ENCODE peak calls at places on chromosomes 5 and 9, in nine cellular contexts. I is H1; J is PC-9; N is AG04450; Q is right cardiac atrium; Z is esophagus squamous epithelium; G is transverse colon; D is naive thymus-derived CD4-positive, alpha-beta T cell; F is A549. T is an unnamed sample.

GRCh38 chr5:92552206-92553160 is 1028.5 kb downstream of the NR2F1-AS1 start:
- DNase-seq in N (peak), Q (no peak), J (peak), I (no peak), D (no peak), Z (no peak), F (peak), G (no peak), T (no peak)

GRCh38 chr5:93497101-93497500 is 83.9 kb downstream of the NR2F1-AS1 start:
- DNase-seq in J (no peak), D (no peak), F (no peak), I (no peak), G (no peak), Q (no peak), Z (no peak), N (peak), T (no peak)

GRCh38 chr9:20462410-20462809 is 159.9 kb downstream of the MLLT3 start:
- DNase-seq in I (no peak), D (no peak), J (no peak), Q (no peak), G (no peak), N (no peak), F (no peak), Z (no peak), T (no peak)

GRCh38 chr5:119255571-119256356 is 100.1 kb upstream of the TNFAIP8 start:
- DNase-seq in F (no peak), G (peak), D (no peak), I (peak), Q (no peak), Z (no peak), J (peak), N (no peak), T (no peak)

GRCh38 chr5:95760291-95761191 is 29.4 kb downstream of the RHOBTB3 start:
- DNase-seq in Q (no peak), I (no peak), N (peak), Z (no peak), D (peak), J (peak), G (no peak), F (no peak), T (peak)

GRCh38 chr9:70932097-70932496 is 189.3 kb downstream of the TRPM3 start:
- DNase-seq in I (no peak), J (no peak), Z (no peak), N (no peak), F (no peak), G (no peak), D (no peak), Q (no peak), T (no peak)

GRCh38 chr5:103487822-103488493 is 74.6 kb downstream of the NUDT12 start:
- DNase-seq in F (no peak), J (no peak), N (no peak), I (no peak), Z (no peak), D (no peak), G (no peak), Q (no peak), T (no peak)

GRCh38 chr5:103780794-103781193 is 218.2 kb upstream of the NUDT12 start:
- DNase-seq in G (no peak), F (no peak), N (no peak), Z (no peak), I (no peak), J (no peak), Q (no peak), D (no peak), T (no peak)

GRCh38 chr9:6938447-6938846 is 180.7 kb downstream of the KDM4C start:
- DNase-seq in F (no peak), J (no peak), D (no peak), I (no peak), N (peak), Z (no peak), G (no peak), Q (no peak), T (no peak)

GRCh38 chr5:153352685-153353219 is 137.7 kb upstream of the GRIA1 start:
- DNase-seq in N (no peak), F (no peak), Q (no peak), J (no peak), G (no peak), Z (no peak), I (no peak), D (no peak), T (no peak)

GRCh38 chr5:35785601-35786085 is 71.0 kb upstream of the IL7R start:
- DNase-seq in Q (no peak), J (peak), I (no peak), D (no peak), Z (no peak), G (no peak), N (no peak), F (no peak), T (no peak)

GRCh38 chr9:87675466-87675865 is 50.5 kb upstream of the CTSL start:
- DNase-seq in I (no peak), G (no peak), N (no peak), Z (no peak), J (no peak), F (no peak), D (no peak), Q (no peak), T (no peak)

GRCh38 chr9:114634387-114634786 is 23.2 kb downstream of the TEX53 start:
- DNase-seq in Z (no peak), N (no peak), G (no peak), J (no peak), F (no peak), I (no peak), Q (no peak), D (no peak), T (no peak)

GRCh38 chr9:107740088-107740980 is 250.8 kb upstream of the KLF4 start:
- DNase-seq in N (no peak), Z (no peak), Q (peak), I (no peak), D (no peak), J (no peak), G (no peak), F (no peak), T (no peak)

GRCh38 chr5:156421798-156422197 is 94.8 kb downstream of the SGCD start:
- DNase-seq in I (no peak), Q (no peak), F (no peak), G (no peak), J (no peak), Z (no peak), N (no peak), D (no peak), T (no peak)

GRCh38 chr9:969310-969692 is 7.2 kb upstream of the DMRT3 start:
- DNase-seq in I (no peak), N (no peak), Q (no peak), D (no peak), F (no peak), Z (no peak), G (no peak), J (no peak), T (no peak)

GRCh38 chr9:19969721-19970120 is 180.9 kb upstream of the SLC24A2 start:
- DNase-seq in F (no peak), D (no peak), N (no peak), Z (no peak), I (no peak), G (no peak), J (no peak), Q (no peak), T (no peak)

GRCh38 chr5:76219636-76220035 is 136.5 kb downstream of the SV2C start:
- DNase-seq in D (no peak), I (no peak), N (no peak), G (no peak), Q (no peak), J (no peak), F (no peak), Z (no peak), T (no peak)

GRCh38 chr5:113061851-113062631 is 85.4 kb downstream of the DCP2 start:
- DNase-seq in Z (no peak), G (no peak), Q (no peak), D (no peak), F (no peak), I (no peak), N (peak), J (no peak), T (no peak)

GRCh38 chr9:83582026-83582425 is 40.9 kb upstream of the IDNK start:
- DNase-seq in N (no peak), F (no peak), Z (no peak), D (no peak), I (no peak), Q (no peak), J (peak), G (no peak), T (no peak)

GRCh38 chr5:17056056-17056690 is 120.1 kb upstream of the MYO10 start:
- DNase-seq in D (no peak), F (no peak), G (no peak), Q (no peak), J (peak), N (no peak), Z (no peak), I (no peak), T (no peak)

GRCh38 chr5:177588413-177588909 is 3.5 kb upstream of the TMED9 start:
- DNase-seq in G (no peak), Q (no peak), I (no peak), D (no peak), Z (no peak), F (no peak), J (no peak), N (no peak), T (no peak)

GRCh38 chr5:117463836-117464235 is 889.2 kb upstream of the SEMA6A start:
- DNase-seq in F (no peak), G (no peak), J (no peak), N (no peak), I (no peak), D (no peak), Q (no peak), Z (no peak), T (no peak)

GRCh38 chr9:21153688-21154608 is 12.3 kb upstream of the IFNW1 start:
- DNase-seq in J (no peak), Z (no peak), Q (no peak), F (no peak), D (peak), I (no peak), N (no peak), G (no peak), T (peak)

GRCh38 chr9:93900971-93901861 is 53.9 kb downstream of the BARX1 start:
- DNase-seq in I (no peak), Z (no peak), D (no peak), G (peak), Q (no peak), N (no peak), F (no peak), J (no peak), T (no peak)

GRCh38 chr9:106468431-106468830 is 394.5 kb upstream of the ZNF462 start:
- DNase-seq in J (no peak), Z (no peak), F (no peak), I (no peak), D (no peak), Q (no peak), N (no peak), G (no peak), T (no peak)

GRCh38 chr5:133827830-133828229 is 140.6 kb downstream of the C5orf15 start:
- DNase-seq in F (no peak), G (no peak), D (no peak), Q (no peak), Z (no peak), J (no peak), N (no peak), I (no peak), T (no peak)

GRCh38 chr9:14531424-14532269 is 161.6 kb downstream of the ZDHHC21 start:
- DNase-seq in Z (no peak), G (no peak), F (no peak), I (no peak), D (no peak), Q (no peak), N (no peak), J (no peak), T (no peak)

GRCh38 chr5:1734271-1734907 is 65.2 kb downstream of the MRPL36 start:
- DNase-seq in Z (no peak), G (no peak), I (no peak), J (no peak), F (no peak), Q (no peak), N (no peak), D (no peak), T (no peak)

GRCh38 chr9:93621922-93622321 is 45.5 kb downstream of the PHF2 start:
- DNase-seq in J (no peak), D (no peak), F (no peak), N (no peak), I (no peak), G (no peak), Z (no peak), Q (no peak), T (no peak)

GRCh38 chr9:122239722-122240121 is 11.0 kb upstream of the LHX6 start:
- DNase-seq in Q (no peak), Z (no peak), I (no peak), J (no peak), F (no peak), D (no peak), G (no peak), N (no peak), T (no peak)

GRCh38 chr9:129278391-129279237 is 100.6 kb upstream of the IER5L start:
- DNase-seq in Q (no peak), F (peak), Z (no peak), J (peak), G (peak), N (no peak), I (no peak), D (no peak), T (no peak)

GRCh38 chr9:97419315-97419867 is 7.5 kb downstream of the TDRD7 start:
- DNase-seq in I (no peak), Q (no peak), J (no peak), N (no peak), D (no peak), Z (no peak), G (no peak), F (no peak), T (no peak)

GRCh38 chr5:107968465-107968864 is 297.7 kb upstream of the EFNA5 start:
- DNase-seq in D (no peak), F (no peak), J (no peak), G (no peak), Q (no peak), Z (no peak), N (no peak), I (no peak), T (no peak)

GRCh38 chr5:107966216-107966615 is 295.5 kb upstream of the EFNA5 start:
- DNase-seq in I (no peak), G (no peak), Q (no peak), D (no peak), F (no peak), N (no peak), Z (no peak), J (no peak), T (no peak)

GRCh38 chr5:107964722-107965121 is 294.0 kb upstream of the EFNA5 start:
- DNase-seq in I (no peak), G (no peak), N (no peak), Q (no peak), F (no peak), Z (no peak), J (no peak), D (no peak), T (no peak)

DNA sequence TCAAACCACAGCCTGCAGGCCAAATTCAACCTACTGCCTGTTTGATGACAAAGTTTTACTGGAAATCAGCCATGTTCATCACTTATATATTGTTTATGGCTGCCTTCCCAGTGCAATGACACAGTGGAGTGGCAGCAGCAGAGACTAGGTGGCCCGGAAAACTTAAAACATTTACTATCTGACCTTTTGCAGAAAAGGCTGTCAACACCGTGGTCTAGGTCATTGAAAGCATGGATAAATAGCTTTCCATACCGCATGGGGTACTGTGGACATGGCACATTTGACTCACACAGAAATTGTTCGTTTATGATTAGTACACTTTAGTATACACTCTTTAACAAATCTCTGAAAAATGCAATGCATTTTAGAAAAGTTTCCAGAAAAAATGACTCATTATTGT is 298.3 kb upstream of the EFNA5 start:
- DNase-seq in J (no peak), Z (no peak), F (no peak), Q (no peak), D (no peak), I (no peak), N (no peak), G (no peak), T (no peak)
- H3K27ac ChIP-seq in J (no peak), Z (no peak), F (no peak), Q (no peak), D (no peak), I (no peak), N (no peak), G (no peak), T (no peak)

DNA sequence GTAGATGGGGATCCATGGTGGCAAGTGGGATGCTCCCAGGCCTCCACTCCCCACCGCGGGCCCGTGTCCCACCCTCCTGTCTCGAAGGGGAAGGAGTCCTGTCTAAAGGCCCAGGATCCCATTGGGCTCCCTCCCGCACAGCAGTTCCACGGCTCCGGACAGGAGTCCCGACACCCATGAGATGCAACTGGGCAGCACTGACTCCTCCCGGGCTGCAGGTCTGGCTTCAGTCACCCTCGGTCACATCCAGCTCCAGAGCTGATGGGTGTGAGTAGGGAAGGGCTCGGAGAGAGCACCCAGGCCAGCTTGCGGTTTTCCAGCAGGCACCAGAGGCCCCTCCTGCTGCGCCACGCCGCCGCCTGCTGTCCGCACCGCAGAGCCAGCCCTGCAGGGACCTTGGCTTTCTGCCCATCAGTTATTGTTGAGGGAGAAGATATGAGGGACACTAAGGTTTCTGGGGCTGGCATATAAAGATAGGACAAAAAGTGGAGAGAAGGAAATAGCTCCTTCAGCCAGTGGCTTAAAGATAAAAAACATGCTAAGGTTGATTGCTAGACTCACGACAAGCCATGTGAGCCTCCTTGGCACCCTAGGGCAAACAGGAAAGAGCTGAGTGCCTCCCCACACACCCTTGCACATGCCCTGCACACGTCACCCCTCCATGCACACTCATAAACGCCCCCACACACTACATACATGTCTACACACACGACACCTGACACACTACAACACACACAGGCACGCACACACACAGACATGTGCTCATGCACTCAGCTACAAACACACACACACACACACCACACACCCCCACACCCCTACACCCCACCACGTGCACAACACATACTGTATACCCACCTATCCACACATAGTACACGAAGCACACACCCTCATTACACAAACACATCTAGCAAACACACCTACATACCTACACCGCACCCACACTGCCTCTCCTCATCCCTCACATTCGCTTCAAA is 79.0 kb downstream of the AK8 start:
- DNase-seq in Q (peak), N (no peak), Z (no peak), G (peak), D (no peak), I (no peak), F (no peak), J (peak), T (no peak)
- H3K4me3 ChIP-seq in Q (no peak), N (no peak), Z (no peak), G (no peak), D (no peak), I (no peak), F (no peak), J (no peak), T (no peak)

GRCh38 chr9:26684029-26684428 is 208.6 kb downstream of the CAAP1 start:
- DNase-seq in Z (no peak), N (no peak), D (no peak), I (no peak), G (no peak), Q (no peak), F (no peak), J (no peak), T (no peak)

GRCh38 chr9:26682796-26683496 is 209.7 kb downstream of the CAAP1 start:
- DNase-seq in F (no peak), N (no peak), G (no peak), Q (no peak), Z (no peak), D (no peak), I (no peak), J (no peak), T (no peak)

GRCh38 chr9:26677965-26678745 is 214.4 kb downstream of the CAAP1 start:
- DNase-seq in F (no peak), G (no peak), J (no peak), I (no peak), Q (no peak), Z (no peak), D (no peak), N (no peak), T (no peak)

GRCh38 chr9:26685857-26686256 is 206.7 kb downstream of the CAAP1 start:
- DNase-seq in I (no peak), N (no peak), Z (no peak), Q (no peak), F (no peak), J (no peak), D (no peak), G (no peak), T (no peak)

DNA sequence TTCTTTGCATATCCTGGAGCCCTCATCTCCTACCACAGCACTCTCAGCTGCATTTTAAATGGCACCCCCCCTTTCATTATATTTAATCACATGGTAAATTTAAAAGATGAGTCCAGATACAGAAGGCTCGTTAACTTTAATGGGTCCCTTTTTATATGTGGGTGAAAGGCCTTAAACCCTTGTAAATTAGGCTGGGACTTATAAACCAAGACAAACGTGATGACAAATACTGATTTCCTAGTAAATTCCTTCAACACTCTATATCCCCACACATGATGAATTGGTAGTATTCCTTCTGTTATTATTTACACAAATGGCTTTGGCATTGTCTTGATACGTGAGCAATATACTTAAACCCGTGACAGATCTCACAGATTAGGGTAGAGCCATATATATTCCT is 210.6 kb downstream of the CAAP1 start:
- DNase-seq in G (no peak), F (no peak), J (no peak), Z (no peak), N (no peak), Q (no peak), D (no peak), I (no peak), T (no peak)
- H3K27ac ChIP-seq in G (no peak), F (no peak), J (no peak), Z (no peak), N (no peak), Q (no peak), D (no peak), I (no peak), T (no peak)

DNA sequence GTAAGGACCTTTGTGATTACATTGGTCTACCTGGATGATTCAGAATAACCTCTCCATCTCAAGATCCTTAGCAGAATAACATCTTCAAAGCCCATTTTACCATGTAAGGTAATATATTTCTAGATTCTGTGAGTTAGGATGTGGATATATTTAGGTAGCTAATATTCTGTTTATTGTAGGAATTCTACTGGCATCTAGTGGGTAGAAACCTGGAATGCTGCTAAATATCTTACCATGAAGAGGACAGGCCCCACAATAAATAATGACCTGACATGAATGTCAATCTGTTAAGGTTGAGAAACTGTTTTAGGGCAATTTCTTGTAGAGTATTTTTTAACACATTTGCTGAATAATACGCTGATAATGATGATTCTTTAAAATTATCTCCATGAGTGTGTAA is 426.8 kb downstream of the MAN2A1 start:
- DNase-seq in J (no peak), D (no peak), I (no peak), Q (no peak), N (no peak), Z (no peak), G (no peak), F (no peak), T (no peak)
- H3K4me3 ChIP-seq in J (no peak), D (no peak), I (no peak), Q (no peak), N (no peak), Z (no peak), G (no peak), F (no peak), T (no peak)

T was measured in CD4-positive, alpha-beta memory T cell.